ENCODE peak calls at places on chromosome 19, in four cellular contexts. J is WTC11, B is cardiac fibroblast, X is esophagus squamous epithelium. U is an unnamed sample.
A peak's percentile ranks its signal among the peaks of the same experiment; 100 is the strongest.

GRCh38 chr19:485583-486236 is 10.6 kb upstream of the MADCAM1 start:
- DNase-seq in J (no peak), B (peak; percentile 67), X (no peak), U (no peak)

GRCh38 chr19:42095814-42096230 is 19.9 kb downstream of the ZNF574 start:
- DNase-seq in J (peak; percentile 94), B (no peak), X (no peak), U (no peak)

GRCh38 chr19:47445937-47446402 is 25.7 kb downstream of the SLC8A2 start:
- DNase-seq in J (peak; percentile 53), B (no peak), X (no peak), U (no peak)

GRCh38 chr19:49019242-49019932 is 2.5 kb upstream of the LHB start:
- DNase-seq in J (peak; percentile 91), B (peak; percentile 45), X (no peak), U (peak; percentile 41)

GRCh38 chr19:48363500-48363809 is 285 bp downstream of the TMEM143 start:
- DNase-seq in J (no peak), B (no peak), X (no peak), U (peak; percentile 36)

GRCh38 chr19:48713041-48713863 is 6.3 kb downstream of the MAMSTR start:
- DNase-seq in J (peak; percentile 59), B (peak; percentile 19), X (no peak), U (no peak)

GRCh38 chr19:45591004-45591637 is 6.5 kb upstream of the OPA3 start:
- DNase-seq in J (peak; percentile 84), B (no peak), X (no peak), U (no peak)

GRCh38 chr19:15235796-15236195 is 3.5 kb upstream of the EPHX3 start:
- DNase-seq in J (no peak), B (no peak), X (no peak), U (no peak)

GRCh38 chr19:34269489-34269888 is 15.1 kb downstream of the GARRE1 start:
- DNase-seq in J (no peak), B (peak; percentile 16), X (no peak), U (no peak)

GRCh38 chr19:13091400-13092161 is 11.1 kb downstream of the LYL1 start:
- DNase-seq in J (peak; percentile 55), B (peak; percentile 92), X (no peak), U (no peak)

GRCh38 chr19:11421607-11422098 is 2.5 kb upstream of the RGL3 start:
- DNase-seq in J (peak; percentile 95), B (no peak), X (no peak), U (no peak)

GRCh38 chr19:45419895-45420294 is 3.8 kb downstream of the ERCC1 start:
- DNase-seq in J (no peak), B (no peak), X (no peak), U (no peak)

GRCh38 chr19:2495130-2495641 is 19.3 kb downstream of the GADD45B start:
- DNase-seq in J (no peak), B (peak; percentile 73), X (no peak), U (peak; percentile 40)

GRCh38 chr19:7926021-7926726 is at the start of gene CTXN1:
- DNase-seq in J (peak; percentile 80), B (peak; percentile 44), X (no peak), U (peak; percentile 61)

GRCh38 chr19:43575156-43575950 is at the start of the genes PINLYP and XRCC1:
- DNase-seq in J (peak; percentile 97), B (peak; percentile 99), X (peak; percentile 83), U (peak; percentile 78)

GRCh38 chr19:42277821-42278809 is 9.1 kb downstream of the CIC start:
- DNase-seq in J (no peak), B (no peak), X (no peak), U (no peak)

GRCh38 chr19:50649433-50650391 is at the start of gene C19orf81:
- DNase-seq in J (peak; percentile 79), B (peak; percentile 23), X (no peak), U (no peak)

GRCh38 chr19:53394974-53395839 is at the start of gene ZNF765:
- DNase-seq in J (peak; percentile 96), B (peak; percentile 94), X (peak; percentile 75), U (peak; percentile 93)

GRCh38 chr19:48878219-48879024 is 6.2 kb downstream of the PPP1R15A start:
- DNase-seq in J (no peak), B (peak; percentile 61), X (no peak), U (no peak)

GRCh38 chr19:7953060-7953459 is 9.6 kb upstream of the TIMM44 start:
- DNase-seq in J (no peak), B (peak; percentile 50), X (no peak), U (no peak)

GRCh38 chr19:10747674-10748073 is 29.8 kb downstream of the DNM2 start:
- DNase-seq in J (no peak), B (no peak), X (no peak), U (no peak)

GRCh38 chr19:45231891-45232290 is 13.3 kb downstream of the EXOC3L2 start:
- DNase-seq in J (no peak), B (no peak), X (no peak), U (no peak)

GRCh38 chr19:46384396-46384795 is 29.0 kb downstream of the CCDC8 start:
- DNase-seq in J (no peak), B (no peak), X (no peak), U (no peak)

GRCh38 chr19:1811472-1811894 is 593 bp downstream of the ATP8B3 start:
- DNase-seq in J (no peak), B (peak; percentile 75), X (no peak), U (peak; percentile 63)

GRCh38 chr19:47615714-47616113 is 6.8 kb downstream of the BICRA start:
- DNase-seq in J (no peak), B (no peak), X (no peak), U (no peak)

GRCh38 chr19:53927745-53928144 is 18.7 kb downstream of the CACNG7 start:
- DNase-seq in J (peak; percentile 88), B (peak; percentile 76), X (no peak), U (no peak)

GRCh38 chr19:5030822-5031221 is 61.9 kb downstream of the KDM4B start:
- DNase-seq in J (no peak), B (no peak), X (no peak), U (no peak)

GRCh38 chr19:35693835-35694599 is 10.3 kb upstream of the ZBTB32 start:
- DNase-seq in J (peak; percentile 93), B (peak; percentile 87), X (peak; percentile 51), U (peak; percentile 81)

GRCh38 chr19:12314553-12314952 is 18.9 kb downstream of the ZNF563 start:
- DNase-seq in J (no peak), B (no peak), X (no peak), U (no peak)

GRCh38 chr19:38813323-38813722 is 578 bp upstream of the LGALS4 start:
- DNase-seq in J (no peak), B (no peak), X (no peak), U (no peak)

GRCh38 chr19:38812841-38813320 is at the start of gene LGALS4:
- DNase-seq in J (no peak), B (no peak), X (no peak), U (no peak)

GRCh38 chr19:38817081-38817480 is 4.3 kb upstream of the LGALS4 start:
- DNase-seq in J (no peak), B (no peak), X (no peak), U (no peak)

GRCh38 chr19:38815059-38816001 is 2.6 kb upstream of the LGALS4 start:
- DNase-seq in J (no peak), B (no peak), X (no peak), U (no peak)

GRCh38 chr19:38816131-38816750 is 3.5 kb upstream of the LGALS4 start:
- DNase-seq in J (no peak), B (no peak), X (no peak), U (no peak)
- TF ChIP-seq CTCF in J (no peak), B (no peak), X (no peak), U (no peak)

GRCh38 chr19:23817519-23817918 is 58.8 kb upstream of the ZNF681 start:
- DNase-seq in J (peak; percentile 53), B (peak; percentile 36), X (no peak), U (no peak)
- TF ChIP-seq CTCF in J (no peak), B (peak; percentile 53), X (peak; percentile 63), U (no peak)

DNA sequence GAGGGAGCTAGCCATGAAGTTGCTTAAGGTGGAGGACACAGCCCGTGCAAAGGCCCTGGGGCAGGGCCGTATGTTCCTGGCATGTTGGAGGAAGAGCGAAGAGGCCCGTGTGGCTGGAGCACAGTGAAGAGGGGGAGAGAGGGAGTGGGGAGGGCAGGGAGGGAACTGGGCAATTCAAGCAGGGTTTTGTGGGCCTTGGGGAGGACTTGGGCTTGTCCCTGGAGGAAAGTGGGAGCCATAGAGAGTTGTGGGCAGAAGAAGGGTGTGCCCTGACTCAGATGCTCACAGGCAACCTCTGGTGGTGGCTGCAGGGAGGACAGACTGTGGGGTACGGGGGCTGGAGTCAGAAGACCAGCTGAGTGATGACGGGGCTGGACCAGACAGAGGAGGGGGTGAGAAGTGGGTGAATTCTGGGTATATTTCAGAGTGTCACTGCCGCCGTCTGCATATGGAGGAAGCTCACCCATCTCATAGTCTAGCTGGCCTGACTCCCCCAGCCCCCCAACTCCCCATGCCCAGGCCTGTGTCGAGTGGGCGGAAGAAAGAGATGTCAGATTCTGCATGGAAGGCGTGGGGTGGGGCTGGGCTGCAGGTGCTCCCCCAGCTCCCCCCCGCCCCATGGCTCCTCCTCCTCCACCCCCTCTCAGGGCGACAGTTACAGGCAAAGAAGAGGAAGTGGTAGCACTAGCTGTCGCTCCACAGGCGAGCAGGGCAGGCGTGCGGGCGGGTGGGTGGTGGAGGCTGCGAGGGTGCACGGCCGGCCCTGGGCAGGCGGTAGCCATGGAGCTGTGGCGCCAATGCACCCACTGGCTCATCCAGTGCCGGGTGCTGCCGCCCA is at the start of gene VAV1:
- DNase-seq in J (peak; percentile 30), B (no peak), X (peak; percentile 55), U (no peak)
- TF ChIP-seq CTCF in J (no peak), B (no peak), X (peak; percentile 25), U (no peak)

DNA sequence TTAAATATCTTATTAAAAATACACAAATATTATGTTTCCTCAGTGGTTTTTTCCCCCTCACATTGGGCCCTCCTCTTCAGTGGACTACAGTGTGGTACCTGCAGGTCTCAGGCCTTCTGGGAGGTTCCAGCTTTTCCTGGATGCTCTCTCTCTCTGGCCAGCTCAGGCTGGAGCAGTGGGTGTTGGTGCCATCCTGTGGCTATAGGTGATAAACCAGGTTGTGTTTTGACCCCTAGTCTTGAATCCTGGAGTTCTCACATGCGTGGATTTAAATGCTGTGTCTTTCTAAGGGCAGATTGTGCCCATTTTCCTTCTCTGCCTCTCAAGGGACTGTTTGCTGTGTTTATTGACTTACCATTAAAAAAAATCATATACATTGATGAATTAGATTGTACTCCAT is 41.2 kb upstream of the ZNF527 start:
- DNase-seq in J (peak; percentile 44), B (peak; percentile 12), X (no peak), U (no peak)
- TF ChIP-seq CTCF in J (no peak), B (no peak), X (peak; percentile 24), U (no peak)

GRCh38 chr19:6925801-6926751 is 38.7 kb downstream of the ADGRE1 start:
- DNase-seq in J (no peak), B (peak; percentile 15), X (no peak), U (no peak)
- TF ChIP-seq CTCF in J (no peak), B (no peak), X (no peak), U (no peak)

GRCh38 chr19:18765224-18765623 is 25.9 kb downstream of the COMP start:
- DNase-seq in J (no peak), B (no peak), X (no peak), U (no peak)

GRCh38 chr19:18769989-18770528 is 21.0 kb downstream of the COMP start:
- DNase-seq in J (no peak), B (no peak), X (no peak), U (no peak)

GRCh38 chr19:18768997-18769891 is 21.9 kb downstream of the COMP start:
- DNase-seq in J (no peak), B (no peak), X (no peak), U (no peak)

GRCh38 chr19:18770663-18771327 is 20.3 kb downstream of the COMP start:
- DNase-seq in J (no peak), B (no peak), X (no peak), U (no peak)

GRCh38 chr19:18768046-18768771 is 22.9 kb downstream of the COMP start:
- DNase-seq in J (peak; percentile 51), B (no peak), X (no peak), U (no peak)
- TF ChIP-seq CTCF in J (peak; percentile 18), B (no peak), X (no peak), U (no peak)